ENCODE peak calls at places on chromosomes 11 and 22, in ten cellular contexts. A, Y, W, U, J, X, O, L, D and M are unnamed samples.
A peak's percentile ranks its signal among the peaks of the same experiment; 100 is the strongest.

GRCh38 chr11:19419021-19419750 is 178.4 kb upstream of the E2F8 start:
- DNase-seq in A (no peak), Y (peak; percentile 89), X (no peak), U (no peak), O (no peak), D (peak; percentile 90), L (no peak), W (peak; percentile 88), J (no peak), M (no peak)

GRCh38 chr11:94815705-94816344 is 47.7 kb downstream of the AMOTL1 start:
- DNase-seq in W (no peak), U (no peak), O (peak; percentile 58), A (no peak), J (no peak), L (no peak), X (no peak), Y (no peak), D (peak; percentile 42), M (no peak)

GRCh38 chr22:31838917-31839316 is 85.1 kb downstream of the DEPDC5 start:
- DNase-seq in W (no peak), X (no peak), Y (no peak), L (no peak), U (no peak), J (no peak), A (no peak), D (no peak), O (no peak), M (no peak)

GRCh38 chr11:79412761-79413160 is 28.1 kb downstream of the TENM4 start:
- DNase-seq in A (no peak), O (no peak), X (no peak), Y (peak; percentile 18), L (no peak), W (no peak), D (peak; percentile 55), U (no peak), J (no peak), M (no peak)

GRCh38 chr11:72008728-72009127 is 10.0 kb downstream of the IL18BP start:
- DNase-seq in D (no peak), J (no peak), W (no peak), U (no peak), Y (no peak), L (no peak), X (no peak), O (no peak), A (no peak), M (no peak)

GRCh38 chr11:45815747-45816146 is 10.8 kb downstream of the SLC35C1 start:
- DNase-seq in O (no peak), D (peak; percentile 43), J (peak; percentile 7), L (no peak), Y (peak; percentile 18), A (no peak), W (peak; percentile 55), X (no peak), U (no peak), M (no peak)

GRCh38 chr11:70290341-70291065 is 20.0 kb downstream of the PPFIA1 start:
- DNase-seq in D (no peak), L (no peak), W (no peak), X (no peak), U (no peak), O (no peak), J (no peak), Y (no peak), A (no peak), M (no peak)

GRCh38 chr11:103862049-103862826 is 174.2 kb upstream of the DDI1 start:
- DNase-seq in J (no peak), W (no peak), L (no peak), D (no peak), A (no peak), O (no peak), X (no peak), Y (no peak), U (no peak), M (no peak)

GRCh38 chr11:116614306-116615210 is 158.2 kb downstream of the BUD13 start:
- DNase-seq in D (no peak), J (no peak), U (no peak), Y (no peak), L (no peak), W (no peak), O (no peak), X (no peak), A (no peak), M (no peak)

GRCh38 chr11:116613201-116613910 is 159.4 kb downstream of the BUD13 start:
- DNase-seq in X (no peak), U (no peak), D (no peak), J (no peak), Y (no peak), O (no peak), A (no peak), L (peak; percentile 81), W (no peak), M (no peak)

GRCh38 chr11:116611998-116612620 is 160.7 kb downstream of the BUD13 start:
- DNase-seq in L (no peak), D (no peak), U (no peak), Y (no peak), O (no peak), W (no peak), X (no peak), J (no peak), A (no peak), M (no peak)

GRCh38 chr11:116618461-116618860 is 154.3 kb downstream of the BUD13 start:
- DNase-seq in L (no peak), A (no peak), J (no peak), Y (no peak), O (no peak), D (no peak), W (no peak), U (no peak), X (no peak), M (no peak)

GRCh38 chr11:116615211-116615865 is 157.4 kb downstream of the BUD13 start:
- DNase-seq in J (no peak), W (no peak), D (no peak), X (no peak), Y (no peak), U (no peak), O (no peak), L (no peak), A (no peak), M (no peak)
- TF ChIP-seq CTCF in J (no peak), W (no peak), D (no peak), X (no peak), Y (no peak), U (no peak), O (peak; percentile 12), L (no peak), A (no peak), M (no peak)

DNA sequence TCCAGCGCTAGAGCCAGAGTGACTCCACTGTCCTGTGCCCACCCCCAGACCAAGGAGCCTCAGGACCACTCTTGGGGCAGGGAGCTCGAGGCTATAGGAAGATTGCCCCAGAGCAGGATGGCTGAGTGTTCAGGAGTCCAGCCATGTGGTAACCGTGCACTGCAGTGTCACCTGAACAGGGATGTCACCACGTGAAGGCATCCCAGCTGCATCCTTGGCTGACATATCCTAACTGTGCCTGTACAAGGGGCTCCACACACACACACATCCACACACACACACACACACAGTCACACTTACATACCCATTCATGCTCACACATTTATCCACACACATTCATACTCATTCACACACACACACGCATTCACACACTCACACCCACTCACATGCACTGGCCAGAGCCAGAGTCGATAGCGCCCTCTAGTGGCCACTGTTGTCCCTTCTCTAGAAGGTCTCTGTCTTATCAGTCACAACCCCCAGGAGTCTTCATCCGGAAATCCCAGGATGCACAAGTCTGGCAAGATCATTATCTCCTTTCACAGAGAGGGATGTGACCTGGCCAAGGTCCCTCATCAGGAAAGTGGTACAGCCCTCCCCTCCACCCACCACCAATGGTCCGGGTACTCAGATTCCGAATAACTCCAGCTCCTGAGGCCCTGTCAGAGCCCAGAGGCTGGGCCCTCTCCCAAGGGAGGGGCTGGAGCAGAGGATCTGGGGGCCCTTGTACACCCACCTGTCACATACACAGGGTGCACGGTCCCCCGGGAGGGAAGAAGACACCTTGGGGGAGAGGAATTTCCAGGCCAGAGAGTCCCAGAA is 55.1 kb downstream of the IGLL5 start:
- DNase-seq in W (peak; percentile 75), L (no peak), A (peak; percentile 51), J (no peak), Y (peak; percentile 51), U (peak; percentile 58), D (peak; percentile 63), X (no peak), O (peak; percentile 59), M (peak; percentile 69)
- TF ChIP-seq CTCF in W (peak; percentile 88), L (peak; percentile 58), A (peak; percentile 6), J (no peak), Y (peak; percentile 57), U (peak; percentile 82), D (peak; percentile 78), X (no peak), O (peak; percentile 93), M (peak; percentile 70)

DNA sequence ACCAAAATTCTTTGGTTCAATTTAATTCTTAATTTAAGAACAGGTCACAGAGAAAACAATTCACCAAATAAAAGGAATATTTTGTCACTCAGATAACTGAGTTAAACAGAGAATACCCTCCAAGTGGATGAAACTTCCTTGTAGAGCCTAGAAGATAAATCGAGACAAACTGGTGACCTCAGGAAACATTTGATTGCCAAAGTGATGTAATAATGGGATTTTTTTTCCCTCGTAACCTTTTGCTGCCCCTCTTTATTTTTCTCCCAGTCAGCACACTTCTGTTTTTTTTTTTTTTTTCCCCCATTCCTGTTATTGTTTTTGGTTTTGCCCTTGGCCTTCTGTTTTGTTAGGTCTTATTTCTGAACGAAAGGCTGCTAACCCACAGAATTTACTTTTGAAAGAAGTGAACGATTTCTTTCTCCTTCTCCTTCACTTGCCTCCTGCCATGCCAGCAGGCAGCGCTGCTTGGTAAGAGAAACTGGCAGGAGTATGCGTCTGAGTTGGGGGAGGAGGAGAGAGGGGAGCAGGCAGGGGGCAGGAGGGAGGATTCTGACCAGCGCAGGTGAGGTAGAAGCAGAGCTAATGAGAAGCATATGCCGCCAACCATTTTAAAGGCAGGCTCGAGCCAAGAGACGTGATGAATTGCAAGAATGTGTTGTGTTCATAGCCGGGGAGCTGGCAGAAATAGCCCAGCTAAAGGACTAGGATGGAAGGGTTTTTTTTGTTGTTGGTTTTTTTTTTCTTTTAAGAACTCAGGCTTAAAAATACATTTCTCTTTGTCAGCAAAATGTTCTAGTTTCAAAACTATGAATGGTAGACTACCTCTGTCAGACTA is 121.9 kb upstream of the MTMR2 start:
- DNase-seq in D (peak; percentile 69), Y (peak; percentile 63), J (peak; percentile 59), W (peak; percentile 90), L (no peak), O (no peak), U (no peak), A (peak; percentile 67), X (peak; percentile 83), M (no peak)
- TF ChIP-seq CTCF in D (peak; percentile 26), Y (peak; percentile 37), J (peak; percentile 37), W (peak; percentile 61), L (peak; percentile 13), O (no peak), U (no peak), A (no peak), X (no peak), M (no peak)

GRCh38 chr11:3810446-3810845 is 2.1 kb downstream of the PGAP2 start:
- DNase-seq in W (no peak), Y (no peak), U (no peak), O (no peak), L (no peak), A (no peak), J (no peak), D (no peak), X (no peak), M (no peak)

GRCh38 chr11:3810951-3811350 is 2.6 kb downstream of the PGAP2 start:
- DNase-seq in Y (peak; percentile 26), W (no peak), O (no peak), X (no peak), J (no peak), U (no peak), D (no peak), L (no peak), A (no peak), M (no peak)

GRCh38 chr11:3809624-3809928 is 1.2 kb downstream of the PGAP2 start:
- DNase-seq in U (no peak), W (no peak), Y (no peak), J (no peak), L (no peak), D (no peak), A (no peak), O (no peak), X (no peak), M (no peak)

GRCh38 chr11:3807856-3808845 is at the start of gene PGAP2:
- DNase-seq in D (peak; percentile 57), Y (peak; percentile 35), X (peak; percentile 55), L (peak; percentile 46), A (peak; percentile 63), W (peak; percentile 66), O (peak; percentile 61), J (peak; percentile 42), U (peak; percentile 58), M (peak; percentile 59)

DNA sequence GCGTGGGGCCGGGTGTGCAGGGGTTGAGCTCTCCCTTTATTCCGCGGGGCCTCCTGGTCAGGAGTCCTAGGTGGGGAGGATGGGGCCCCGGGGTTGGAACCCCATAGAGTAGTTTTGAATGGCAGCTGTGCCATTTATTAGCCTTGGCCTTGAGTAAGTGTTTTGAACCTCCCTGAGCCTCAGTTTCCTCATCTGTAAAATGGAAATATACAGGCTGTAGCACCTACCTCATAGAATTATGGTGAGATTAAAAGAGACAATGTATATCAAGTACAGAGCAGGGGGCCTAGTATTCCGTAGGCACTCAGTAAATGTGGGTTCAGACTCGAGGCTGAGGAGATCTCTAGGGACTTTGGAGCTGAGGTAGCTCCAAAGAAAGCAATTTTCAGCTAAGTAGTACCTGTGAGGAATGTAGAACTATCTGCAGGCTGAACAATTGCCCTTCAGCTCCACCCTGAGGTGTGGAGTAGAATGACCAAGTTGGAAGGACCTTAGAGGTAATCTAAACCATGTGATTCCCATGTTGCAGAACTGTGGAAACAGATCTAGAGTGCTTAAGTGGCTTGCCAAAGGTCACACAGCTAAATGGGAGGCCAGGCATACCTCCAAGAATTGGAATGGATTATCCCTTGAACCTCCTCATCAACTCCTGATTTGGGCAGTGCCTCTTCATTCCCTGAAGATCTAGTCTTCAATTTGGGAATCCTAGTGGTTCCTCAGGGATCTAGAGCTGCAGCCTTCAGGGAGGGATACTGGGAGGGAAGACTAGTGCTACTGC is 675 bp downstream of the PGAP2 start:
- DNase-seq in O (peak; percentile 62), W (peak; percentile 77), A (no peak), U (peak; percentile 24), Y (peak; percentile 41), L (no peak), D (peak; percentile 55), J (no peak), X (no peak), M (no peak)
- TF ChIP-seq CTCF in O (peak; percentile 58), W (peak; percentile 63), A (no peak), U (peak; percentile 60), Y (peak; percentile 39), L (peak; percentile 29), D (peak; percentile 33), J (peak; percentile 14), X (no peak), M (peak; percentile 28)